ENCODE peak calls at places on chromosomes 6 and 20, in six cellular contexts. One of them, this sample, is unnamed.

GRCh38 chr6:23316131-23316530 is 746.8 kb downstream of the HDGFL1 start:
- DNase-seq in GM23338: no peak
- DNase-seq in GM12865: no peak
- DNase-seq in spleen: no peak
- DNase-seq in GM06990: no peak
- DNase-seq in breast epithelium: no peak
- DNase-seq in this sample: no peak

GRCh38 chr6:80771941-80772340 is 665.5 kb downstream of the BCKDHB start:
- DNase-seq in GM23338: peak; percentile 73
- DNase-seq in GM12865: no peak
- DNase-seq in spleen: no peak
- DNase-seq in GM06990: no peak
- DNase-seq in breast epithelium: no peak
- DNase-seq in this sample: no peak

GRCh38 chr6:18457065-18457817 is 70.1 kb downstream of the RNF144B start:
- DNase-seq in GM23338: peak; percentile 28
- DNase-seq in GM12865: no peak
- DNase-seq in spleen: no peak
- DNase-seq in GM06990: no peak
- DNase-seq in breast epithelium: peak; percentile 83
- DNase-seq in this sample: no peak

GRCh38 chr6:89254569-89254968 is 37.4 kb upstream of the GABRR1 start:
- DNase-seq in GM23338: no peak
- DNase-seq in GM12865: no peak
- DNase-seq in spleen: no peak
- DNase-seq in GM06990: no peak
- DNase-seq in breast epithelium: no peak
- DNase-seq in this sample: no peak

GRCh38 chr20:4798010-4798409 is 76.3 kb downstream of the PRND start:
- DNase-seq in GM23338: no peak
- DNase-seq in GM12865: no peak
- DNase-seq in spleen: no peak
- DNase-seq in GM06990: no peak
- DNase-seq in breast epithelium: no peak
- DNase-seq in this sample: no peak

GRCh38 chr6:170005680-170006470 is 254.5 kb downstream of the ERMARD start:
- DNase-seq in GM23338: no peak
- DNase-seq in GM12865: no peak
- DNase-seq in spleen: no peak
- DNase-seq in GM06990: no peak
- DNase-seq in breast epithelium: no peak
- DNase-seq in this sample: no peak

GRCh38 chr6:1792989-1793388 is 183.3 kb downstream of the FOXC1 start:
- DNase-seq in GM23338: peak; percentile 73
- DNase-seq in GM12865: peak; percentile 45
- DNase-seq in spleen: no peak
- DNase-seq in GM06990: no peak
- DNase-seq in breast epithelium: no peak
- DNase-seq in this sample: no peak

GRCh38 chr6:158064725-158065251 is 83.1 kb downstream of the SYNJ2 start:
- DNase-seq in GM23338: no peak
- DNase-seq in GM12865: no peak
- DNase-seq in spleen: peak; percentile 56
- DNase-seq in GM06990: no peak
- DNase-seq in breast epithelium: no peak
- DNase-seq in this sample: no peak

GRCh38 chr6:170295519-170296422 is 4.9 kb upstream of the DLL1 start:
- DNase-seq in GM23338: peak; percentile 95
- DNase-seq in GM12865: peak; percentile 56
- DNase-seq in spleen: peak; percentile 85
- DNase-seq in GM06990: peak; percentile 53
- DNase-seq in breast epithelium: no peak
- DNase-seq in this sample: no peak

GRCh38 chr6:105431226-105431625 is 28.3 kb upstream of the PREP start:
- DNase-seq in GM23338: peak; percentile 81
- DNase-seq in GM12865: peak; percentile 69
- DNase-seq in spleen: no peak
- DNase-seq in GM06990: no peak
- DNase-seq in breast epithelium: no peak
- DNase-seq in this sample: peak; percentile 24

GRCh38 chr20:53611449-53611894 is 17.8 kb upstream of the ZNF217 start:
- DNase-seq in GM23338: peak; percentile 78
- DNase-seq in GM12865: peak; percentile 85
- DNase-seq in spleen: peak; percentile 30
- DNase-seq in GM06990: peak; percentile 44
- DNase-seq in breast epithelium: no peak
- DNase-seq in this sample: peak; percentile 67

GRCh38 chr6:157527471-157527907 is 146.5 kb downstream of the ZDHHC14 start:
- DNase-seq in GM23338: no peak
- DNase-seq in GM12865: peak; percentile 62
- DNase-seq in spleen: no peak
- DNase-seq in GM06990: no peak
- DNase-seq in breast epithelium: no peak
- DNase-seq in this sample: peak; percentile 22

GRCh38 chr20:60302875-60303274 is 344.7 kb downstream of the CDH26 start:
- DNase-seq in GM23338: no peak
- DNase-seq in GM12865: no peak
- DNase-seq in spleen: no peak
- DNase-seq in GM06990: no peak
- DNase-seq in breast epithelium: no peak
- DNase-seq in this sample: no peak

GRCh38 chr6:156866181-156866862 is 89.1 kb downstream of the ARID1B start:
- DNase-seq in GM23338: no peak
- DNase-seq in GM12865: peak; percentile 54
- DNase-seq in spleen: no peak
- DNase-seq in GM06990: no peak
- DNase-seq in breast epithelium: no peak
- DNase-seq in this sample: no peak

GRCh38 chr20:48066256-48066655 is 281.0 kb upstream of the SULF2 start:
- DNase-seq in GM23338: no peak
- DNase-seq in GM12865: no peak
- DNase-seq in spleen: no peak
- DNase-seq in GM06990: no peak
- DNase-seq in breast epithelium: no peak
- DNase-seq in this sample: no peak

GRCh38 chr6:34246563-34247391 is 2.0 kb downstream of the SMIM29 start:
- DNase-seq in GM23338: peak; percentile 80
- DNase-seq in GM12865: peak; percentile 70
- DNase-seq in spleen: peak; percentile 86
- DNase-seq in GM06990: peak; percentile 69
- DNase-seq in breast epithelium: no peak
- DNase-seq in this sample: no peak

GRCh38 chr20:24634855-24635254 is 165.4 kb downstream of the SYNDIG1 start:
- DNase-seq in GM23338: peak; percentile 24
- DNase-seq in GM12865: no peak
- DNase-seq in spleen: no peak
- DNase-seq in GM06990: no peak
- DNase-seq in breast epithelium: no peak
- DNase-seq in this sample: no peak

GRCh38 chr6:36442083-36442670 is 477 bp downstream of the PXT1 start:
- DNase-seq in GM23338: no peak
- DNase-seq in GM12865: peak; percentile 6
- DNase-seq in spleen: no peak
- DNase-seq in GM06990: no peak
- DNase-seq in breast epithelium: no peak
- DNase-seq in this sample: no peak

GRCh38 chr6:36442671-36443497 is at the start of the genes KCTD20 and PXT1:
- DNase-seq in GM23338: peak; percentile 89
- DNase-seq in GM12865: peak; percentile 95
- DNase-seq in spleen: peak; percentile 98
- DNase-seq in GM06990: peak; percentile 92
- DNase-seq in breast epithelium: peak; percentile 81
- DNase-seq in this sample: peak; percentile 71

GRCh38 chr6:73657201-73657600 is 3.4 kb upstream of the SLC17A5 start:
- DNase-seq in GM23338: no peak
- DNase-seq in GM12865: no peak
- DNase-seq in spleen: no peak
- DNase-seq in GM06990: no peak
- DNase-seq in breast epithelium: no peak
- DNase-seq in this sample: no peak

GRCh38 chr20:46204594-46205205 is 86.6 kb downstream of the CD40 start:
- DNase-seq in GM23338: no peak
- DNase-seq in GM12865: no peak
- DNase-seq in spleen: no peak
- DNase-seq in GM06990: no peak
- DNase-seq in breast epithelium: no peak
- DNase-seq in this sample: no peak

DNA sequence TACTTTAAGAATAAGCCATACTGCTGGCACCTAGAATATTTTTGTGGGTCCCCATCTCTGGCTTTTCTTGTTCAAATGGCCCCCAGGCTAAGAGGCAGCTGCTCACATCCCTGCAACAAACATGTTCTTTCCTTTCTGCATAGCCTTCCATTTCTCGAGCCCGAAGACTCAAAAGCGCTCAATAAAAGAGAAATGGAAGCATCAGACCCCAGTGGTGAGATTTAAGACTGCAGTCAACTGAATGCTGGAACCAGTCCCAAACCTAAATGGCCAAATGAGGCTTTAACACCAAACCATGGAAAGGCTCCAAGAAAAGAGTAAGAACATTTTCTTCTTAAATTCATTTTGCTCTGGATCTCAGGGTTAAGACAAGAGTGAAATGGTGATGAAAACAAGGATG is 122.1 kb upstream of the TRAF3IP2 start:
- DNase-seq in GM23338: peak; percentile 76
- DNase-seq in GM12865: no peak
- DNase-seq in spleen: no peak
- DNase-seq in GM06990: no peak
- DNase-seq in breast epithelium: no peak
- DNase-seq in this sample: no peak
- TF ChIP-seq CTCF in GM23338: peak; percentile 49
- TF ChIP-seq CTCF in GM12865: peak; percentile 13
- TF ChIP-seq CTCF in spleen: peak; percentile 23
- TF ChIP-seq CTCF in GM06990: peak; percentile 18
- TF ChIP-seq CTCF in breast epithelium: no peak
- TF ChIP-seq CTCF in this sample: peak; percentile 48

GRCh38 chr6:490251-491037 is 98.9 kb downstream of the IRF4 start:
- DNase-seq in GM23338: no peak
- DNase-seq in GM12865: peak; percentile 49
- DNase-seq in spleen: no peak
- DNase-seq in GM06990: no peak
- DNase-seq in breast epithelium: no peak
- DNase-seq in this sample: no peak

GRCh38 chr6:487956-488355 is 96.4 kb downstream of the IRF4 start:
- DNase-seq in GM23338: no peak
- DNase-seq in GM12865: no peak
- DNase-seq in spleen: peak; percentile 95
- DNase-seq in GM06990: no peak
- DNase-seq in breast epithelium: no peak
- DNase-seq in this sample: no peak

GRCh38 chr6:489762-490161 is 98.2 kb downstream of the IRF4 start:
- DNase-seq in GM23338: no peak
- DNase-seq in GM12865: no peak
- DNase-seq in spleen: no peak
- DNase-seq in GM06990: no peak
- DNase-seq in breast epithelium: no peak
- DNase-seq in this sample: no peak

GRCh38 chr6:491233-491632 is 99.7 kb downstream of the IRF4 start:
- DNase-seq in GM23338: no peak
- DNase-seq in GM12865: no peak
- DNase-seq in spleen: no peak
- DNase-seq in GM06990: no peak
- DNase-seq in breast epithelium: no peak
- DNase-seq in this sample: no peak

GRCh38 chr6:489001-489400 is 97.4 kb downstream of the IRF4 start:
- DNase-seq in GM23338: no peak
- DNase-seq in GM12865: peak; percentile 37
- DNase-seq in spleen: no peak
- DNase-seq in GM06990: no peak
- DNase-seq in breast epithelium: no peak
- DNase-seq in this sample: no peak
- H3K4me3 ChIP-seq in GM23338: no peak overlapping the region
- H3K4me3 ChIP-seq in GM12865: no peak overlapping the region
- H3K4me3 ChIP-seq in spleen: no peak overlapping the region
- H3K4me3 ChIP-seq in GM06990: no peak overlapping the region
- H3K4me3 ChIP-seq in breast epithelium: no peak overlapping the region
- H3K4me3 ChIP-seq in this sample: no peak overlapping the region

GRCh38 chr6:109079981-109080380 is 14.7 kb downstream of the SESN1 start:
- DNase-seq in GM23338: no peak
- DNase-seq in GM12865: no peak
- DNase-seq in spleen: no peak
- DNase-seq in GM06990: no peak
- DNase-seq in breast epithelium: no peak
- DNase-seq in this sample: no peak

GRCh38 chr6:109081516-109081915 is 13.1 kb downstream of the SESN1 start:
- DNase-seq in GM23338: no peak
- DNase-seq in GM12865: no peak
- DNase-seq in spleen: no peak
- DNase-seq in GM06990: no peak
- DNase-seq in breast epithelium: no peak
- DNase-seq in this sample: no peak

GRCh38 chr6:109083657-109084056 is 11.0 kb downstream of the SESN1 start:
- DNase-seq in GM23338: no peak
- DNase-seq in GM12865: no peak
- DNase-seq in spleen: no peak
- DNase-seq in GM06990: no peak
- DNase-seq in breast epithelium: no peak
- DNase-seq in this sample: no peak

GRCh38 chr6:109081026-109081425 is 13.6 kb downstream of the SESN1 start:
- DNase-seq in GM23338: no peak
- DNase-seq in GM12865: no peak
- DNase-seq in spleen: no peak
- DNase-seq in GM06990: no peak
- DNase-seq in breast epithelium: no peak
- DNase-seq in this sample: no peak

DNA sequence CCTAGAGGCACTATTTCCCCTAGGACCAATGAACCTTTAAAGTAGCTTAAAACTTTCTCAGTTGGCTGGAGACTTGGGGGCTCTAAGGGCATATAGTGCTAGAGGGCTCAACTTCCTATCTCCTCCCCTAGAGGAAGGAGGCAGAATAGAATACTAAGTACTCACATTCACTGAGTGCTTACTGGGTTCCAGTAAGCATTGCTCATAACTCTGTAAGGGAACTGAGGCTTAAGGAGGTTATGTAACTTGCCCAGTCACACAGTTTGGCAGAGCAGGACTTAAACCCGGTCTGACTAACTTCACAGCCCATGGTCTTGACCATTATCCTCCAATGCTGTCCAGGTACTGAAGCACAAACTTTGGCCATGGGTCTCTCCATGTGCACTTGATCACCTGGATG is 12.5 kb downstream of the SESN1 start:
- DNase-seq in GM23338: peak; percentile 57
- DNase-seq in GM12865: no peak
- DNase-seq in spleen: no peak
- DNase-seq in GM06990: no peak
- DNase-seq in breast epithelium: no peak
- DNase-seq in this sample: no peak
- TF ChIP-seq CTCF in GM23338: no peak
- TF ChIP-seq CTCF in GM12865: no peak
- TF ChIP-seq CTCF in spleen: no peak
- TF ChIP-seq CTCF in GM06990: no peak
- TF ChIP-seq CTCF in breast epithelium: no peak
- TF ChIP-seq CTCF in this sample: peak; percentile 11

DNA sequence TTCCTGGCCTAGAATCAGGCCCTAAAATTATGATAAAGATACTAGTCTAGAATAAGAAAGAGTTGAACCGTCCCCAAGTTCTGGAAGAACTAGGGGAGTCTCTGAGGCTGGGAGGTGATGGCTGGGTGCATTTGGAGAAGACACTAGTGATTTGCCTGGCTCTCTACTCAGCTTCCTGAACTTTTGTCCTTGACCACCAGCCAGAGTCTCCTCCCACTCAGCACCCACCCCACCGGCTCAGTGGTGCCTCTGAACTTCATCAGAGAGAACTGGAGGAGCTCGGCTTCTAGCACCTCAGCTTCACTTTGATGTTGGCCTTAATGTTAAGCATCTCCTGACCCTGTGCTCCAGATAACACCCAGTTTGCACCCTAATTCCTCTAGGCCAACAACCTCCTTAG is 73.0 kb downstream of the PERP start:
- DNase-seq in GM23338: no peak
- DNase-seq in GM12865: no peak
- DNase-seq in spleen: no peak
- DNase-seq in GM06990: no peak
- DNase-seq in breast epithelium: no peak
- DNase-seq in this sample: no peak
- H3K4me3 ChIP-seq in GM23338: no peak overlapping the region
- H3K4me3 ChIP-seq in GM12865: no peak overlapping the region
- H3K4me3 ChIP-seq in spleen: no peak overlapping the region
- H3K4me3 ChIP-seq in GM06990: no peak overlapping the region
- H3K4me3 ChIP-seq in breast epithelium: no peak overlapping the region
- H3K4me3 ChIP-seq in this sample: no peak overlapping the region